ENCODE peak calls at places on chromosome 21, in six cellular contexts. D is H1, J is K562, Z is GM12892, F is GM12878, O is HepG2. Y is an unnamed sample.

GRCh38 chr21:34022557-34023335 is 50.6 kb upstream of the MRPS6 start:
- DNase-seq in F (no peak), J (no peak), D (no peak), Z (no peak), O (no peak), Y (no peak)

GRCh38 chr21:20445971-20446370 is 552.2 kb upstream of the NCAM2 start:
- DNase-seq in J (no peak), O (no peak), D (no peak), F (no peak), Z (no peak), Y (no peak)

GRCh38 chr21:36388076-36388475 is 2.9 kb downstream of the CHAF1B start:
- DNase-seq in O (no peak), D (no peak), Z (no peak), J (no peak), F (no peak), Y (no peak)

GRCh38 chr21:16569679-16570078 is 839.9 kb downstream of the USP25 start:
- DNase-seq in J (no peak), D (no peak), F (no peak), O (no peak), Z (no peak), Y (no peak)

GRCh38 chr21:16579538-16579937 is 849.8 kb downstream of the USP25 start:
- DNase-seq in O (no peak), D (no peak), Z (no peak), J (no peak), F (no peak), Y (no peak)

GRCh38 chr21:35664683-35665082 is 395.6 kb downstream of the SETD4 start:
- DNase-seq in J (no peak), O (peak; percentile 3), F (peak; percentile 11), D (no peak), Z (no peak), Y (no peak)

GRCh38 chr21:34202553-34203332 is 129.4 kb downstream of the MRPS6 start:
- DNase-seq in Z (no peak), O (no peak), J (no peak), D (no peak), F (no peak), Y (no peak)

GRCh38 chr21:30058928-30059327 is 107.7 kb downstream of the CLDN17 start:
- DNase-seq in Z (no peak), D (no peak), F (no peak), O (no peak), J (peak; percentile 4), Y (no peak)

GRCh38 chr21:44356636-44357035 is 3.2 kb downstream of the TRPM2 start:
- DNase-seq in D (no peak), O (no peak), F (no peak), Z (no peak), J (no peak), Y (no peak)

GRCh38 chr21:14762734-14763694 is 216.9 kb upstream of the SAMSN1 start:
- DNase-seq in D (no peak), J (peak; percentile 92), O (no peak), Z (no peak), F (peak; percentile 82), Y (peak; percentile 11)

GRCh38 chr21:35593000-35593502 is 467.3 kb downstream of the SETD4 start:
- DNase-seq in F (no peak), D (no peak), J (no peak), O (no peak), Z (no peak), Y (no peak)

GRCh38 chr21:17802568-17802967 is 16.6 kb downstream of the C21orf91 start:
- DNase-seq in J (no peak), Z (no peak), F (no peak), D (no peak), O (no peak), Y (no peak)

GRCh38 chr21:17848228-17848627 is 29.1 kb upstream of the C21orf91 start:
- DNase-seq in F (peak; percentile 84), J (peak; percentile 17), D (no peak), Z (peak; percentile 10), O (no peak), Y (peak; percentile 13)

GRCh38 chr21:35737425-35737824 is 322.9 kb downstream of the SETD4 start:
- DNase-seq in D (no peak), O (no peak), F (no peak), J (no peak), Z (no peak), Y (no peak)

GRCh38 chr21:36743446-36743845 is 44.5 kb downstream of the SIM2 start:
- DNase-seq in Z (no peak), D (no peak), O (no peak), F (no peak), J (no peak), Y (no peak)

GRCh38 chr21:27477321-27477720 is 510.4 kb upstream of the ADAMTS5 start:
- DNase-seq in D (no peak), Z (no peak), J (no peak), O (no peak), F (no peak), Y (no peak)

GRCh38 chr21:42835211-42835610 is 44.1 kb downstream of the WDR4 start:
- DNase-seq in Z (no peak), F (no peak), O (no peak), J (no peak), D (no peak), Y (no peak)

GRCh38 chr21:42835611-42836401 is 43.5 kb downstream of the WDR4 start:
- DNase-seq in F (no peak), J (no peak), D (no peak), O (no peak), Z (no peak), Y (no peak)

GRCh38 chr21:42834730-42835191 is 44.6 kb downstream of the WDR4 start:
- DNase-seq in F (no peak), Z (no peak), O (no peak), D (no peak), J (peak; percentile 21), Y (no peak)

GRCh38 chr21:42833859-42834729 is 45.2 kb downstream of the WDR4 start:
- DNase-seq in J (peak; percentile 37), D (no peak), Z (no peak), F (no peak), O (no peak), Y (no peak)

DNA sequence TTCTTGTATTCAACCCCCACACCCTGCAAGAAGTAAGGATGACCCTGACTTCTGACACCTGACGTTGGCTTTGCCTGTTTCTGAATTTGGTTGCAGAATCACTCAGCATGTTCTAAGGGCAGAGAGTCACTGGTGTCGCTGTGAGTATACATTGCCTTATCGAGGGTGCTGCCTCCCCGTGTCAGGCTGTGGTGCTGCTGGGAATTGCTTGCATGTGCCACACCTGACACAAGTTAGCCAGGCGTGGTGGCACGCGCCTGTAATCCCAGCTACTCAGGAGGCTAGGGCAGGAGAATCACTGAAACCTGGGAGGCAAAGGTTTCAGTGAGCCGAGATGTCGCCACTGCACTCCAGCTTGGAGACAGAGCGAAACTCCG is 45.9 kb downstream of the WDR4 start:
- DNase-seq in Z (no peak), F (peak; percentile 20), O (peak; percentile 25), D (no peak), J (peak; percentile 66), Y (no peak)
- TF ChIP-seq TAF1 in Z (no peak), F (no peak), O (no peak), D (no peak), J (no peak), Y (no peak)

GRCh38 chr21:43211085-43212071 is 42.6 kb downstream of the CRYAA start:
- DNase-seq in O (peak; percentile 90), D (no peak), Z (no peak), F (no peak), J (no peak), Y (no peak)
- TF ChIP-seq POLR2A in O (no peak), D (no peak), Z (no peak), F (no peak), J (no peak), Y (no peak)

DNA sequence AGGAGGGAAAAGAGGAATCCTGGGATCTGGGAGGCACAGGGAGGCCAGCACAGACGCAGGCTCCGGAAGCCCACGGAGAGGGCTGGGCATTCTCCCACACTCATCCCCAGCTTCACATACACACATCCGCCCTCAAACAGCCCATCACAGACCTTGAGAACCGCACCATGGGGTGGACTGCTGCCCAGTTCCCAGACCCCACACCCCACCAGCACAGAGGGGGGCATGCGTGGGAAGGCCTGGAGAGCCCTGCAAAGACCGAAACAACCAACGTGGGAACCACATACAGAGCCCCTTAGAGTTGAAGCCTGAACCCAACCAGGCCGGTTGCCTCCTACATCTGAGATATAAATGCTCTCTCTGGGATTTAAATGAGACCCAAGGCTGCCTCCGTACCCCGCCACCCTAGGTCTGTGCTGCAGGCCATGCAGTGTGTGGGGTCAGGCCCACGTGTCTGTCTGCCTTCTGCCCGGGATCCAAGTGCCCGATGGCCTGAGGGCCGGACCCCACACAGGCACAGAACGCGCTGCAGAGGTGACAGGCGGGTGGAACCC is 126.2 kb upstream of the COL6A1 start:
- DNase-seq in D (no peak), F (no peak), J (no peak), O (no peak), Z (no peak), Y (no peak)
- TF ChIP-seq TAF1 in D (no peak), F (no peak), J (no peak), O (no peak), Z (no peak), Y (no peak)

GRCh38 chr21:46323710-46324389 is at the start of the genes C21orf58 and PCNT:
- DNase-seq in D (peak; percentile 88), Z (peak; percentile 95), O (peak; percentile 92), F (peak; percentile 89), J (peak; percentile 99), Y (peak; percentile 97)
- TF ChIP-seq POLR2A in D (peak; percentile 69), Z (peak; percentile 77), O (no peak), F (peak; percentile 89), J (peak; percentile 96), Y (peak; percentile 61)

GRCh38 chr21:42084079-42084478 is 13.0 kb downstream of the UMODL1 start:
- DNase-seq in O (no peak), Z (no peak), F (no peak), J (no peak), D (no peak), Y (no peak)
- TF ChIP-seq TAF1 in O (no peak), Z (no peak), F (no peak), J (no peak), D (no peak), Y (no peak)

DNA sequence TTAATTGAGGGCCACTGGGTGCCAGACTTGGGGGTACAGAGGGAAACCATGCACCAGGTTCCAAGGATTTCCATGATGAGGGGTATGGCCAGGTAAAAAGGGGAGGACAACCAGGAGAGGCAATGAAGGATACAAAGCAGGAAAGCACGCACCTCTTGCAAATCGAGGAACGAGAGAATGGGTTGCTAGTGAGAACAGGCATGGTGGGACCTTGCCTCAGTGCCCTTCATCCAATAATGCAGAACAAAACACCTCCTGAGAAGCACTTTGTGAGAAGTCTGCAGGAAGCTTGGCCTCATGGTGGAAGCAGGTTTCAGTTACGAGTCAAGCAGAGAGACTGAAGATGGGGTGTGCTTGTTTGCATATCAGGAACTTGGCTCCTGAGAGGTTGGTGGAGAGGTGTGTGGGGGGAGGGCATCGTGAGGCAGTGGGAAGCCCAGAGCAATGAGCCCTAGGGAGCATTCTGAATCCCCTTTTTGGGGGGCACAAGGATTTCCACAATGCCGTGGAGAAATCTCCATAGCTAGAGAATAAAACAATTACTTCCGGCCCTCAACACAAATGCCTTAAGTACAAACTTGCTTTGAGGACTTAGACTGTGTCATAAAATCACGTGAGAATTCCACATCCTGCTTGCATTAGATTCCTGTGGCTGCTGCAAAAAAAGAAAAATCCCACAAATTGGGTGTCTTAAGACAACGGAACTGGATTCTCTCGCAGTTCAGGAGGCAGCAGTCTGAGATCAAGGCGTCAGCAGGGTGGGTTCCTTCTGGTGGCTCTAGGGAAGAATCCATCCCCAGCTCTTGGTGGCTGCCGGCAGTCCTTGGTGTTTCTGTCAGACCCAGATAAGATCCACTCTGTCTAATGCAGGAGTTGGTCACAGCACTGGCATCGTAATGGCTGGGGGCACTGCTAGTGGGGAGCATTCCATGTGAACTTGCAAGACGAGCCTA is 54.9 kb upstream of the BACE2 start:
- DNase-seq in O (no peak), D (no peak), Z (no peak), J (no peak), F (no peak), Y (no peak)
- TF ChIP-seq POLR2A in O (no peak), D (no peak), Z (no peak), J (no peak), F (no peak), Y (no peak)